ENCODE peak calls at places on chromosomes 3 and 15, in eight cellular contexts. Q is fibroblast of mammary gland, E is bronchial epithelial cell, F is brain microvascular endothelial cell, V is upper lobe of right lung, Z is H9, O is cardiac muscle cell, Y is uterus. H is an unnamed sample.
A peak's percentile ranks its signal among the peaks of the same experiment; 100 is the strongest.

GRCh38 chr3:50664959-50665602 is 9.6 kb upstream of the DOCK3 start:
- DNase-seq in F (no peak), E (no peak), Y (no peak), V (no peak), Q (no peak), Z (no peak), O (no peak), H (no peak)

GRCh38 chr3:106587581-106587980 is 718.8 kb upstream of the CBLB start:
- DNase-seq in O (no peak), Z (no peak), E (peak; percentile 79), Y (no peak), F (no peak), V (no peak), Q (no peak), H (no peak)

GRCh38 chr3:117068301-117068700 is 358.7 kb downstream of the TUSC7 start:
- DNase-seq in V (no peak), O (no peak), Y (no peak), Z (no peak), E (no peak), F (no peak), Q (no peak), H (no peak)

GRCh38 chr15:52172869-52173268 is 18.3 kb downstream of the GNB5 start:
- DNase-seq in V (no peak), F (no peak), Z (no peak), O (no peak), Y (no peak), E (no peak), Q (no peak), H (no peak)

GRCh38 chr3:79167651-79168416 is 600.0 kb downstream of the ROBO1 start:
- DNase-seq in Y (no peak), E (peak; percentile 82), O (no peak), V (no peak), Q (peak; percentile 96), Z (no peak), F (peak; percentile 91), H (no peak)

GRCh38 chr3:100912976-100913375 is 80.2 kb downstream of the ABI3BP start:
- DNase-seq in Q (peak; percentile 63), E (no peak), F (no peak), V (no peak), Z (no peak), O (no peak), Y (no peak), H (no peak)

GRCh38 chr3:17753271-17753992 is 11.0 kb upstream of the TBC1D5 start:
- DNase-seq in Q (peak; percentile 36), Y (no peak), V (no peak), Z (no peak), F (no peak), E (no peak), O (no peak), H (no peak)

GRCh38 chr3:40504636-40505430 is 1.0 kb upstream of the ZNF620 start:
- DNase-seq in F (peak; percentile 93), Y (peak; percentile 53), O (no peak), E (peak; percentile 99), Z (no peak), V (no peak), Q (peak; percentile 99), H (no peak)

GRCh38 chr15:68640791-68641331 is 62.1 kb downstream of the CORO2B start:
- DNase-seq in Q (peak; percentile 40), Y (no peak), Z (no peak), E (peak; percentile 92), F (no peak), V (peak; percentile 55), O (peak; percentile 14), H (no peak)

GRCh38 chr3:124034809-124035152 is 42.9 kb upstream of the ROPN1 start:
- DNase-seq in Q (no peak), Y (peak; percentile 20), O (no peak), Z (no peak), V (no peak), F (no peak), E (no peak), H (no peak)

GRCh38 chr3:180679178-180680096 is at the start of gene CCDC39:
- DNase-seq in E (peak; percentile 80), Q (peak; percentile 54), Z (peak; percentile 92), O (peak; percentile 88), V (peak; percentile 84), F (peak; percentile 29), Y (peak; percentile 33), H (peak; percentile 40)

GRCh38 chr3:124882749-124883148 is 4.4 kb downstream of the ITGB5 start:
- DNase-seq in F (peak; percentile 37), Q (no peak), O (no peak), E (no peak), Z (no peak), V (no peak), Y (no peak), H (no peak)

GRCh38 chr3:55485208-55485791 is 1.8 kb downstream of the WNT5A start:
- DNase-seq in Y (peak; percentile 78), Z (peak; percentile 88), O (peak; percentile 94), F (peak; percentile 69), E (no peak), Q (peak; percentile 85), V (peak; percentile 91), H (no peak)

DNA sequence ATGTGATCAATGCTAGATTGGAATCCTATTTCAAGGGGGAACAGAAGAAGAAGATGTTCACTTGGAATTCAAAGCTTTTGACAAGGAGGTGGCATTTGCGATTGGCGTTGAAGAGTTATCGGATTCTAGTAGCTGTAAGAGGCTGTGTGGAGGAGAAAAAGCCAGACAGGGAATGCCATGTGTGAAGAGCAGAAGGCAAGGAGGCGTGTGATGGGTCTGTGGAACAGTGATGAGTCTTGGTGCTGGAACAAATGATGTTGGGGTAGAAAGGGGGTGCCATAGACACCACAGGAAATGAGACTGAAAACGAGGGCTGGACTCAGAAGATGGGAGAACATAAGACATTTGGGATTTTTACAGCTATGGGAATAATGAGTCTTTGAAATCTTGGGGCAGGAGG is 30.5 kb upstream of the ATP10A start:
- DNase-seq in E (no peak), O (no peak), Q (no peak), F (no peak), Y (no peak), Z (no peak), V (no peak), H (no peak)
- TF ChIP-seq CTCF in E (no peak), O (no peak), Q (no peak), F (no peak), Y (no peak), Z (no peak), V (no peak), H (no peak)

GRCh38 chr3:53642211-53642610 is 147.8 kb downstream of the CACNA1D start:
- DNase-seq in E (no peak), Y (no peak), V (no peak), O (no peak), F (no peak), Q (no peak), Z (no peak), H (no peak)
- TF ChIP-seq CTCF in E (no peak), Y (no peak), V (no peak), O (no peak), F (no peak), Q (no peak), Z (no peak), H (no peak)

DNA sequence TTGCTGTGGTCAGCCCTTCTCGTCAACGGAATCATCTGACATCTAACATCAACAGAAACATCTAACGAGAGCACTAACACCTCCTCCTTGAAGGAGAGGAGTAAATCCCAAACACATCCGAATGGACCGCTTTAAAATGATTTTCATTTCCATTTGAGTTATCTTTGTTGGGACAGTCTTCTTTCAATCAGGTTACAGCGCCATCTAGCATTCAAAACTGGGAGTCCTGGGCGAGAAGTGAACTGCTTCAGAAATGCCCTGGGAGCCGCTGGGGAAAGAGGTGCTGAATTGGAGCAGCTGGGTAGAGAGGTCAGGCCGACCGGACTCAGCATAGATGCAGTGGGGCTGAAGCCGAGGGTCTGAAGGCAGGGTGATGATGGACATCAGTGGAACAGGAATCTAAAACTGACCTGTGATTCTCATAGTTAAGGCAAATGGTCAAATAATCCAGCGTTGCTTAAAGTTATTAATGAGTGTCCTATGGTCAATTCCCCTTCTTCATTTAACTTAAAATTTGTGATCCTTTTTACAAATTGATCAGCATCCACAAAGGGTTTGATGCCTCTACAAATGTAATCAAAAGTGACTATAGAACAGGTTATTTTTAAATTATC is 170.0 kb upstream of the NDN start:
- DNase-seq in V (no peak), Q (peak; percentile 34), O (peak; percentile 71), Z (peak; percentile 57), Y (peak; percentile 28), F (peak; percentile 1), E (peak; percentile 8), H (no peak)
- TF ChIP-seq CTCF in V (peak; percentile 47), Q (peak; percentile 51), O (peak; percentile 32), Z (peak; percentile 74), Y (peak; percentile 15), F (peak; percentile 23), E (peak; percentile 18), H (no peak)

DNA sequence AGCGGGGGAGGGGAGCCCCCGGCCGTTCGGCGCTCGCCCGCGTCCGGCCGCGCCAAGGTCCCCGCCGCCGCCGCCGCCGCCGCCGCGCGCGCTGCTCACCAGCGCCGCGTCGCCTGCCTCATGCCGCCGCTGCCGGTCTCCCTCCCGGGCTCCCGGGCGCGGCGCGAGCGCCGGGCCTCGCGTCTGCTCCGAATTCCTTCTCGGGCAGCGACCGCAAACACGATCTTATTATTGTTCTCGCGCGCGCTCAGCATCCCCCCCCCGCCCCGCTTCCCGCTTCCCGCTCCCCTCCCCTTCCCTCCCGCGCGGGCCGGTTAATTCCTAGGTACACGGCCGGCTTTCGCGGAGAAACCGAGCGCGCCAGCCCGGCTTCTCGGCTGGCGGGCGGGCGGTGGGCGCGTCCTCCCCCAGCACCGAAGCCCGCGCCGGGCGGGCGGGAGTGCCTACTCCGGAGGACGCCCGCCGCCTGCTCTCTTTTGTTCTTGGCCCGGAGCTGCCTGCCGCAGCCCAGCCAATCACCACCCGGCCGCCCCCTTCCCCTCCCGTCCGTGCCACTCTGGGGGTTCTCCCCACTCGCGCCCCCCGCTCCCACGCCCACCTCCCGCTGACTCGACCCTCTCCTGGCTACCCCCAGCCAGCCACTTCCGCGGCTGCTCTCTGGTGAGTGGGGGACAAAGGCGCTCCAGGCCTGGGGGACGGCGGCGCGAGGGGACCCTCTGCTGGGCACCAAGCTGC is at the start of gene HDGFL3:
- DNase-seq in O (peak; percentile 75), F (peak; percentile 51), Y (peak; percentile 70), V (peak; percentile 85), E (no peak), Z (peak; percentile 77), Q (peak; percentile 38), H (peak; percentile 25)
- TF ChIP-seq CTCF in O (peak; percentile 8), F (no peak), Y (no peak), V (no peak), E (no peak), Z (no peak), Q (no peak), H (no peak)

H was measured in omental fat pad.